ENCODE peak calls at places on chromosomes 11 and 22, in four cellular contexts. Z is thoracic aorta, D is WERI-Rb-1, L is heart left ventricle. X is an unnamed sample.

GRCh38 chr11:2593393-2593950 is 106.3 kb downstream of the KCNQ1OT1 start:
- DNase-seq in Z (no peak), D (no peak), L (peak), X (no peak)

GRCh38 chr22:37925767-37926166 is 19.7 kb downstream of the MICALL1 start:
- DNase-seq in Z (no peak), D (no peak), L (no peak), X (no peak)

GRCh38 chr11:31699066-31699465 is 112.1 kb downstream of the PAX6 start:
- DNase-seq in Z (no peak), D (no peak), L (no peak), X (no peak)

GRCh38 chr11:46534713-46535112 is 59.1 kb downstream of the AMBRA1 start:
- DNase-seq in Z (no peak), D (no peak), L (no peak), X (no peak)

GRCh38 chr11:65555693-65556231 is 2.4 kb downstream of the LTBP3 start:
- DNase-seq in Z (peak), D (no peak), L (peak), X (no peak)

GRCh38 chr22:30074994-30075393 is 5.3 kb upstream of the HORMAD2 start:
- DNase-seq in Z (no peak), D (no peak), L (no peak), X (no peak)

GRCh38 chr11:6856871-6857270 is 6.0 kb upstream of the OR10A2 start:
- DNase-seq in Z (no peak), D (no peak), L (no peak), X (no peak)

GRCh38 chr22:29762263-29762662 is 4.5 kb downstream of the ZMAT5 start:
- DNase-seq in Z (no peak), D (peak), L (no peak), X (no peak)

GRCh38 chr22:46421272-46421671 is 85.8 kb downstream of the TRMU start:
- DNase-seq in Z (no peak), D (no peak), L (peak), X (no peak)

GRCh38 chr11:72773291-72773690 is 20.6 kb downstream of the STARD10 start:
- DNase-seq in Z (no peak), D (peak), L (peak), X (peak)

GRCh38 chr11:74672956-74673895 is 58.0 kb downstream of the CHRDL2 start:
- DNase-seq in Z (peak), D (no peak), L (peak), X (peak)

GRCh38 chr22:36331306-36331911 is 56.4 kb downstream of the MYH9 start:
- DNase-seq in Z (peak), D (no peak), L (peak), X (peak)

GRCh38 chr11:116601734-116602636 is 170.8 kb downstream of the BUD13 start:
- DNase-seq in Z (no peak), D (peak), L (no peak), X (no peak)

GRCh38 chr11:96159968-96160367 is 183.0 kb downstream of the MAML2 start:
- DNase-seq in Z (no peak), D (no peak), L (no peak), X (no peak)

GRCh38 chr22:40518840-40519239 is 117.7 kb downstream of the MRTFA start:
- DNase-seq in Z (no peak), D (no peak), L (no peak), X (no peak)

GRCh38 chr11:73980001-73980960 is 2.4 kb downstream of the UCP2 start:
- DNase-seq in Z (no peak), D (no peak), L (no peak), X (no peak)

GRCh38 chr11:78219493-78220217 is 30.9 kb downstream of the USP35 start:
- DNase-seq in Z (no peak), D (no peak), L (no peak), X (no peak)

GRCh38 chr11:350723-351255 is 18.5 kb upstream of the B4GALNT4 start:
- DNase-seq in Z (no peak), D (no peak), L (peak), X (no peak)

GRCh38 chr11:60798631-60799030 is 13.5 kb downstream of the MS4A10 start:
- DNase-seq in Z (no peak), D (no peak), L (no peak), X (no peak)

GRCh38 chr22:42844756-42845155 is 12.3 kb downstream of the ARFGAP3 start:
- DNase-seq in Z (no peak), D (no peak), L (no peak), X (no peak)

GRCh38 chr22:29683536-29683935 is 36.3 kb upstream of the CABP7 start:
- DNase-seq in Z (no peak), D (no peak), L (no peak), X (no peak)

GRCh38 chr11:103110406-103110805 is 1.2 kb downstream of the DYNC2H1 start:
- DNase-seq in Z (no peak), D (no peak), L (no peak), X (peak)
- TF ChIP-seq CTCF in Z (no peak), D (no peak), L (no peak), X (peak)

DNA sequence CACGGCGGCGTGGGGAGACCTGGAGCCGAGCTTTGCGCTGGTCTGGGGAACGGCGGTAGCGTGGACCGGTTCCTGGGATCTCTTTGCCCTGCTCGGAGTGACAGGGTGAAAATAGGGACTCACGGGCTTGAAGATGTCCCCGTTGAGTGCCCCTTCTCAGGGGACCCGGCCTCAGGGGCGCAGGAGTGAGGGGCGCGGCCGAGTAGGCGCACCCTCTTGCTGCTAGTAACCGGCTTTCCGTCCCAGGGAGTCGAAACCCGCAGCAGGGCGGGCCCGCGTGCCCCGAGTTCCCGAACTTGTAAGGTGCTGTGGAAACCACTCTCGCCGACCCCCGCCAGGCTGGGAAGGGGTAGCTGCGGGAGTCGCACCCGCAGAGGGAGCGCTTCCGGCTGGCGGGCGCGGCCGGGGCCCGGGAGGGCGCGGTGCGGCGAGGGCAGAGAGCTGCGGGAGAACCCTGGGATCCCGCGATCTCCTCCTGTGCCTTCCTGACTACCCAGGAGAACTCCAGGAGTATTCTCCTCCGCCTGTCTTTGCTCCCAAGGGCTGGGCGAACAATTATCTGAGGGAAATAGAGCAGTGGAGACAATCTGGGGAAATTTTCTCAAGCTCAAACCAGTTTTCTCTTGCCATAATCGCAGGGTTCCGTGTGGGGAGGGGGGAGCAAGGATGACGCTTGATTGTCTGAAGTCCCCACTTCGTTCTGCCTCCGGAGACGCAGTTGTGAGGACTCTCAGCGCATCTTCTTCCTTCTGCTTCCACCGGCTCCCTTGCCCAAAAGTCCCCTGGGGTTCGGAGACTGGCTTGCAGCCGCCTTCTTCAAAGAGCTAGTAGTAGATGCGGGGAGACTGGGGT is 673 bp downstream of the NELL1 start:
- DNase-seq in Z (no peak), D (peak), L (no peak), X (no peak)
- H3K4me3 ChIP-seq in Z (no peak), D (peak), L (peak), X (no peak)

DNA sequence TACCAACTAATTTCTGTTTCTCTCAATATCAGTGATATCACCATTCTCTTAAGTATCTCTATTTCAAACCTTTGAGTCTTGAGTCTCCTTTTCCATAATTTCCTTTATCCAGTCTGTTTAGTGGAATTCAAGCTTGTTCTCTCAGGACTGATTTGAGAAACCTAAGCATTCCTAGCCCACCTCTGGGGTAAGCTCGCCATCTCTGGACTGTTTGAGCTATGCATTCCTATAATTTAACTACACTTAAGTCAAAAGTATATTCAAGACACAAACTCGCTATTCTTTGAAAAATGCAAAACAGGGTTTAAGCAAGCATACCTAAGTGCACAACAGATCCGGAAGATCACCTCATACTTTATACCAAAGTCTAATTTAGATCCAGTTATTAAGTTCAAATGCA is 2.1 kb upstream of the DLAT start:
- DNase-seq in Z (no peak), D (no peak), L (no peak), X (no peak)
- TF ChIP-seq CTCF in Z (no peak), D (no peak), L (no peak), X (no peak)

GRCh38 chr11:124384399-124384798 is at the start of gene OR8B2:
- DNase-seq in Z (no peak), D (no peak), L (no peak), X (no peak)
- H3K4me3 ChIP-seq in Z (no peak), D (no peak), L (no peak), X (no peak)

GRCh38 chr22:34410111-34410510 is 489.8 kb upstream of the LARGE1 start:
- DNase-seq in Z (no peak), D (no peak), L (no peak), X (no peak)

GRCh38 chr22:34416321-34416900 is 496.1 kb upstream of the LARGE1 start:
- DNase-seq in Z (no peak), D (no peak), L (no peak), X (no peak)

GRCh38 chr22:34414467-34415440 is 494.5 kb upstream of the LARGE1 start:
- DNase-seq in Z (no peak), D (peak), L (no peak), X (no peak)
- TF ChIP-seq CTCF in Z (no peak), D (peak), L (no peak), X (peak)

GRCh38 chr22:25746012-25746373 is 4.0 kb downstream of the MYO18B start:
- DNase-seq in Z (no peak), D (no peak), L (no peak), X (no peak)

GRCh38 chr22:25747245-25747944 is 5.4 kb downstream of the MYO18B start:
- DNase-seq in Z (peak), D (no peak), L (peak), X (peak)

GRCh38 chr22:25742918-25743708 is 1.1 kb downstream of the MYO18B start:
- DNase-seq in Z (no peak), D (no peak), L (no peak), X (no peak)

GRCh38 chr22:25744694-25745093 is 2.7 kb downstream of the MYO18B start:
- DNase-seq in Z (no peak), D (no peak), L (no peak), X (no peak)

GRCh38 chr22:25745341-25746011 is 3.5 kb downstream of the MYO18B start:
- DNase-seq in Z (no peak), D (no peak), L (no peak), X (peak)
- H3K4me3 ChIP-seq in Z (peak), D (no peak), L (peak), X (no peak)

GRCh38 chr11:130877532-130877931 is 38.7 kb downstream of the SNX19 start:
- DNase-seq in Z (no peak), D (no peak), L (no peak), X (no peak)

GRCh38 chr11:130874955-130875531 is 41.2 kb downstream of the SNX19 start:
- DNase-seq in Z (no peak), D (no peak), L (no peak), X (no peak)

GRCh38 chr11:130876100-130876499 is 40.2 kb downstream of the SNX19 start:
- DNase-seq in Z (no peak), D (no peak), L (no peak), X (no peak)

GRCh38 chr11:130874396-130874795 is 41.9 kb downstream of the SNX19 start:
- DNase-seq in Z (no peak), D (no peak), L (no peak), X (no peak)

DNA sequence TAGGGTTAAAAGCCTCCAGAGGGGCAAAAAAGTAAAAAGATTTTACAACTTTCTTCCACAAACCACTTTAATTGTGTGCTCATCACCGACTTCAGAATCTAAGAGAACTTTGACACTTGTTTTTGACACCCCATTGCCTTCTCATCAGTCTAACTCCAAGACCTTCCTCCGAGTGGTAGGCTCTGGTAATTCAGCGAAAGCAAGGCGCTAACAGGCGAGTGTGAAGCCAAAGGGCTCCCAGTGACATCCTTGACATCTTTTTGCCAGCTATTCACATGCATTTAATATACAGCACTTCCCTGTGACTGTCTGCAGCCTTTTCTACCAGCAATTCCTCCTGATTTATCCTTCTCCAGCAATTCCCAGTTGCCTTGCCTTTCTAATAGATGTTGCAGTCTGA is 39.3 kb downstream of the SNX19 start:
- DNase-seq in Z (no peak), D (no peak), L (no peak), X (no peak)
- TF ChIP-seq CTCF in Z (no peak), D (no peak), L (no peak), X (no peak)

GRCh38 chr22:31825513-31825912 is 71.7 kb downstream of the DEPDC5 start:
- DNase-seq in Z (no peak), D (no peak), L (no peak), X (no peak)
- H3K4me3 ChIP-seq in Z (no peak), D (no peak), L (no peak), X (no peak)

X was measured in AG04449.